ENCODE peak calls at places on chromosomes 12 and 14, in seven cellular contexts. One of them, this sample, is unnamed.

GRCh38 chr12:103881261-103881660 is 40.2 kb upstream of the NT5DC3 start:
- DNase-seq in tibial nerve: no peak
- DNase-seq in NCI-H2171 treated with DMSO at 0.1 percent for 48 hours: no peak
- DNase-seq in C1 segment of cervical spinal cord: no peak
- DNase-seq in activated CD4-positive, alpha-beta T cell treated with anti-CD3 and anti-CD28 coated beads for 4 hours: no peak
- DNase-seq in ELR: no peak
- DNase-seq in upper lobe of right lung: no peak
- DNase-seq in this sample: no peak

GRCh38 chr12:10194160-10194559 is 15.3 kb downstream of the TMEM52B start:
- DNase-seq in tibial nerve: no peak
- DNase-seq in NCI-H2171 treated with DMSO at 0.1 percent for 48 hours: no peak
- DNase-seq in C1 segment of cervical spinal cord: no peak
- DNase-seq in activated CD4-positive, alpha-beta T cell treated with anti-CD3 and anti-CD28 coated beads for 4 hours: no peak
- DNase-seq in ELR: peak
- DNase-seq in upper lobe of right lung: no peak
- DNase-seq in this sample: peak

GRCh38 chr14:56359245-56359644 is 220.4 kb upstream of the TMEM260 start:
- DNase-seq in tibial nerve: no peak
- DNase-seq in NCI-H2171 treated with DMSO at 0.1 percent for 48 hours: no peak
- DNase-seq in C1 segment of cervical spinal cord: no peak
- DNase-seq in activated CD4-positive, alpha-beta T cell treated with anti-CD3 and anti-CD28 coated beads for 4 hours: no peak
- DNase-seq in ELR: no peak
- DNase-seq in upper lobe of right lung: no peak
- DNase-seq in this sample: no peak

GRCh38 chr12:110137786-110138185 is 13.6 kb downstream of the IFT81 start:
- DNase-seq in tibial nerve: no peak
- DNase-seq in NCI-H2171 treated with DMSO at 0.1 percent for 48 hours: no peak
- DNase-seq in C1 segment of cervical spinal cord: no peak
- DNase-seq in activated CD4-positive, alpha-beta T cell treated with anti-CD3 and anti-CD28 coated beads for 4 hours: no peak
- DNase-seq in ELR: no peak
- DNase-seq in upper lobe of right lung: no peak
- DNase-seq in this sample: no peak

GRCh38 chr14:24398298-24398942 is 383 bp upstream of the NYNRIN start:
- DNase-seq in tibial nerve: no peak
- DNase-seq in NCI-H2171 treated with DMSO at 0.1 percent for 48 hours: no peak
- DNase-seq in C1 segment of cervical spinal cord: no peak
- DNase-seq in activated CD4-positive, alpha-beta T cell treated with anti-CD3 and anti-CD28 coated beads for 4 hours: no peak
- DNase-seq in ELR: no peak
- DNase-seq in upper lobe of right lung: no peak
- DNase-seq in this sample: no peak

GRCh38 chr12:69059465-69060457 is 126.8 kb upstream of the CPM start:
- DNase-seq in tibial nerve: no peak
- DNase-seq in NCI-H2171 treated with DMSO at 0.1 percent for 48 hours: no peak
- DNase-seq in C1 segment of cervical spinal cord: no peak
- DNase-seq in activated CD4-positive, alpha-beta T cell treated with anti-CD3 and anti-CD28 coated beads for 4 hours: no peak
- DNase-seq in ELR: peak
- DNase-seq in upper lobe of right lung: no peak
- DNase-seq in this sample: peak

GRCh38 chr12:68609955-68610434 is 704 bp upstream of the RAP1B start:
- DNase-seq in tibial nerve: no peak
- DNase-seq in NCI-H2171 treated with DMSO at 0.1 percent for 48 hours: no peak
- DNase-seq in C1 segment of cervical spinal cord: no peak
- DNase-seq in activated CD4-positive, alpha-beta T cell treated with anti-CD3 and anti-CD28 coated beads for 4 hours: no peak
- DNase-seq in ELR: peak
- DNase-seq in upper lobe of right lung: no peak
- DNase-seq in this sample: peak

GRCh38 chr12:120847392-120848157 is 56.6 kb downstream of the SPPL3 start:
- DNase-seq in tibial nerve: no peak
- DNase-seq in NCI-H2171 treated with DMSO at 0.1 percent for 48 hours: no peak
- DNase-seq in C1 segment of cervical spinal cord: no peak
- DNase-seq in activated CD4-positive, alpha-beta T cell treated with anti-CD3 and anti-CD28 coated beads for 4 hours: no peak
- DNase-seq in ELR: peak
- DNase-seq in upper lobe of right lung: no peak
- DNase-seq in this sample: peak

GRCh38 chr12:111444706-111445310 is 39.1 kb downstream of the SH2B3 start:
- DNase-seq in tibial nerve: no peak
- DNase-seq in NCI-H2171 treated with DMSO at 0.1 percent for 48 hours: no peak
- DNase-seq in C1 segment of cervical spinal cord: peak
- DNase-seq in activated CD4-positive, alpha-beta T cell treated with anti-CD3 and anti-CD28 coated beads for 4 hours: peak
- DNase-seq in ELR: peak
- DNase-seq in upper lobe of right lung: peak
- DNase-seq in this sample: no peak

GRCh38 chr12:94571556-94571955 is 78.8 kb downstream of the TMCC3 start:
- DNase-seq in tibial nerve: no peak
- DNase-seq in NCI-H2171 treated with DMSO at 0.1 percent for 48 hours: no peak
- DNase-seq in C1 segment of cervical spinal cord: no peak
- DNase-seq in activated CD4-positive, alpha-beta T cell treated with anti-CD3 and anti-CD28 coated beads for 4 hours: no peak
- DNase-seq in ELR: peak
- DNase-seq in upper lobe of right lung: no peak
- DNase-seq in this sample: peak

GRCh38 chr14:31877333-31877798 is 199.7 kb upstream of the ARHGAP5 start:
- DNase-seq in tibial nerve: no peak
- DNase-seq in NCI-H2171 treated with DMSO at 0.1 percent for 48 hours: peak
- DNase-seq in C1 segment of cervical spinal cord: no peak
- DNase-seq in activated CD4-positive, alpha-beta T cell treated with anti-CD3 and anti-CD28 coated beads for 4 hours: no peak
- DNase-seq in ELR: no peak
- DNase-seq in upper lobe of right lung: no peak
- DNase-seq in this sample: no peak

GRCh38 chr12:2229661-2230539 is 177.1 kb downstream of the CACNA1C start:
- DNase-seq in tibial nerve: no peak
- DNase-seq in NCI-H2171 treated with DMSO at 0.1 percent for 48 hours: no peak
- DNase-seq in C1 segment of cervical spinal cord: no peak
- DNase-seq in activated CD4-positive, alpha-beta T cell treated with anti-CD3 and anti-CD28 coated beads for 4 hours: no peak
- DNase-seq in ELR: no peak
- DNase-seq in upper lobe of right lung: no peak
- DNase-seq in this sample: no peak

GRCh38 chr12:129331356-129332085 is 478.2 kb downstream of the GLT1D1 start:
- DNase-seq in tibial nerve: no peak
- DNase-seq in NCI-H2171 treated with DMSO at 0.1 percent for 48 hours: no peak
- DNase-seq in C1 segment of cervical spinal cord: no peak
- DNase-seq in activated CD4-positive, alpha-beta T cell treated with anti-CD3 and anti-CD28 coated beads for 4 hours: no peak
- DNase-seq in ELR: no peak
- DNase-seq in upper lobe of right lung: no peak
- DNase-seq in this sample: no peak

GRCh38 chr12:6891637-6892036 is 13.0 kb upstream of the LRRC23 start:
- DNase-seq in tibial nerve: no peak
- DNase-seq in NCI-H2171 treated with DMSO at 0.1 percent for 48 hours: no peak
- DNase-seq in C1 segment of cervical spinal cord: no peak
- DNase-seq in activated CD4-positive, alpha-beta T cell treated with anti-CD3 and anti-CD28 coated beads for 4 hours: no peak
- DNase-seq in ELR: peak
- DNase-seq in upper lobe of right lung: no peak
- DNase-seq in this sample: no peak

GRCh38 chr14:97705976-97706375 is 908.8 kb downstream of the VRK1 start:
- DNase-seq in tibial nerve: no peak
- DNase-seq in NCI-H2171 treated with DMSO at 0.1 percent for 48 hours: no peak
- DNase-seq in C1 segment of cervical spinal cord: no peak
- DNase-seq in activated CD4-positive, alpha-beta T cell treated with anti-CD3 and anti-CD28 coated beads for 4 hours: peak
- DNase-seq in ELR: no peak
- DNase-seq in upper lobe of right lung: no peak
- DNase-seq in this sample: no peak

GRCh38 chr14:100535287-100536131 is 51.7 kb downstream of the BEGAIN start:
- DNase-seq in tibial nerve: peak
- DNase-seq in NCI-H2171 treated with DMSO at 0.1 percent for 48 hours: no peak
- DNase-seq in C1 segment of cervical spinal cord: no peak
- DNase-seq in activated CD4-positive, alpha-beta T cell treated with anti-CD3 and anti-CD28 coated beads for 4 hours: no peak
- DNase-seq in ELR: no peak
- DNase-seq in upper lobe of right lung: peak
- DNase-seq in this sample: no peak

GRCh38 chr12:132194056-132194455 is 49.8 kb downstream of the NOC4L start:
- DNase-seq in tibial nerve: no peak
- DNase-seq in NCI-H2171 treated with DMSO at 0.1 percent for 48 hours: no peak
- DNase-seq in C1 segment of cervical spinal cord: no peak
- DNase-seq in activated CD4-positive, alpha-beta T cell treated with anti-CD3 and anti-CD28 coated beads for 4 hours: no peak
- DNase-seq in ELR: peak
- DNase-seq in upper lobe of right lung: no peak
- DNase-seq in this sample: no peak

GRCh38 chr12:91361864-91362263 is 179.2 kb upstream of the DCN start:
- DNase-seq in tibial nerve: no peak
- DNase-seq in NCI-H2171 treated with DMSO at 0.1 percent for 48 hours: peak
- DNase-seq in C1 segment of cervical spinal cord: no peak
- DNase-seq in activated CD4-positive, alpha-beta T cell treated with anti-CD3 and anti-CD28 coated beads for 4 hours: no peak
- DNase-seq in ELR: peak
- DNase-seq in upper lobe of right lung: no peak
- DNase-seq in this sample: peak

GRCh38 chr12:124616394-124617343 is 49.3 kb upstream of the NCOR2 start:
- DNase-seq in tibial nerve: no peak
- DNase-seq in NCI-H2171 treated with DMSO at 0.1 percent for 48 hours: no peak
- DNase-seq in C1 segment of cervical spinal cord: no peak
- DNase-seq in activated CD4-positive, alpha-beta T cell treated with anti-CD3 and anti-CD28 coated beads for 4 hours: no peak
- DNase-seq in ELR: no peak
- DNase-seq in upper lobe of right lung: peak
- DNase-seq in this sample: no peak

GRCh38 chr12:48925218-48925871 is at the start of gene FKBP11:
- DNase-seq in tibial nerve: peak
- DNase-seq in NCI-H2171 treated with DMSO at 0.1 percent for 48 hours: peak
- DNase-seq in C1 segment of cervical spinal cord: peak
- DNase-seq in activated CD4-positive, alpha-beta T cell treated with anti-CD3 and anti-CD28 coated beads for 4 hours: peak
- DNase-seq in ELR: peak
- DNase-seq in upper lobe of right lung: peak
- DNase-seq in this sample: no peak

GRCh38 chr12:107512391-107512790 is 173.2 kb upstream of the PWP1 start:
- DNase-seq in tibial nerve: no peak
- DNase-seq in NCI-H2171 treated with DMSO at 0.1 percent for 48 hours: no peak
- DNase-seq in C1 segment of cervical spinal cord: no peak
- DNase-seq in activated CD4-positive, alpha-beta T cell treated with anti-CD3 and anti-CD28 coated beads for 4 hours: no peak
- DNase-seq in ELR: no peak
- DNase-seq in upper lobe of right lung: no peak
- DNase-seq in this sample: no peak

GRCh38 chr14:43479751-43480150 is 1027.3 kb downstream of the FSCB start:
- DNase-seq in tibial nerve: no peak
- DNase-seq in NCI-H2171 treated with DMSO at 0.1 percent for 48 hours: no peak
- DNase-seq in C1 segment of cervical spinal cord: no peak
- DNase-seq in activated CD4-positive, alpha-beta T cell treated with anti-CD3 and anti-CD28 coated beads for 4 hours: no peak
- DNase-seq in ELR: no peak
- DNase-seq in upper lobe of right lung: no peak
- DNase-seq in this sample: no peak

GRCh38 chr12:27608890-27609289 is 84.9 kb downstream of the PPFIBP1 start:
- DNase-seq in tibial nerve: no peak
- DNase-seq in NCI-H2171 treated with DMSO at 0.1 percent for 48 hours: no peak
- DNase-seq in C1 segment of cervical spinal cord: no peak
- DNase-seq in activated CD4-positive, alpha-beta T cell treated with anti-CD3 and anti-CD28 coated beads for 4 hours: no peak
- DNase-seq in ELR: no peak
- DNase-seq in upper lobe of right lung: no peak
- DNase-seq in this sample: no peak

GRCh38 chr14:90698379-90698869 is 117.8 kb downstream of the TTC7B start:
- DNase-seq in tibial nerve: peak
- DNase-seq in NCI-H2171 treated with DMSO at 0.1 percent for 48 hours: peak
- DNase-seq in C1 segment of cervical spinal cord: peak
- DNase-seq in activated CD4-positive, alpha-beta T cell treated with anti-CD3 and anti-CD28 coated beads for 4 hours: no peak
- DNase-seq in ELR: no peak
- DNase-seq in upper lobe of right lung: no peak
- DNase-seq in this sample: peak

GRCh38 chr12:88931598-88931997 is 351.3 kb upstream of the KITLG start:
- DNase-seq in tibial nerve: no peak
- DNase-seq in NCI-H2171 treated with DMSO at 0.1 percent for 48 hours: no peak
- DNase-seq in C1 segment of cervical spinal cord: no peak
- DNase-seq in activated CD4-positive, alpha-beta T cell treated with anti-CD3 and anti-CD28 coated beads for 4 hours: no peak
- DNase-seq in ELR: no peak
- DNase-seq in upper lobe of right lung: no peak
- DNase-seq in this sample: peak

GRCh38 chr12:34292736-34293625 is 270.7 kb downstream of the ALG10 start:
- DNase-seq in tibial nerve: no peak
- DNase-seq in NCI-H2171 treated with DMSO at 0.1 percent for 48 hours: no peak
- DNase-seq in C1 segment of cervical spinal cord: no peak
- DNase-seq in activated CD4-positive, alpha-beta T cell treated with anti-CD3 and anti-CD28 coated beads for 4 hours: no peak
- DNase-seq in ELR: no peak
- DNase-seq in upper lobe of right lung: peak
- DNase-seq in this sample: peak

GRCh38 chr12:132619301-132620112 is 931 bp downstream of the P2RX2 start:
- DNase-seq in tibial nerve: no peak
- DNase-seq in NCI-H2171 treated with DMSO at 0.1 percent for 48 hours: no peak
- DNase-seq in C1 segment of cervical spinal cord: no peak
- DNase-seq in activated CD4-positive, alpha-beta T cell treated with anti-CD3 and anti-CD28 coated beads for 4 hours: no peak
- DNase-seq in ELR: no peak
- DNase-seq in upper lobe of right lung: no peak
- DNase-seq in this sample: no peak

GRCh38 chr14:68192935-68193334 is 373.4 kb downstream of the RAD51B start:
- DNase-seq in tibial nerve: no peak
- DNase-seq in NCI-H2171 treated with DMSO at 0.1 percent for 48 hours: no peak
- DNase-seq in C1 segment of cervical spinal cord: no peak
- DNase-seq in activated CD4-positive, alpha-beta T cell treated with anti-CD3 and anti-CD28 coated beads for 4 hours: no peak
- DNase-seq in ELR: no peak
- DNase-seq in upper lobe of right lung: no peak
- DNase-seq in this sample: no peak

GRCh38 chr12:127984386-127985055 is 282.4 kb upstream of the TMEM132C start:
- DNase-seq in tibial nerve: no peak
- DNase-seq in NCI-H2171 treated with DMSO at 0.1 percent for 48 hours: no peak
- DNase-seq in C1 segment of cervical spinal cord: no peak
- DNase-seq in activated CD4-positive, alpha-beta T cell treated with anti-CD3 and anti-CD28 coated beads for 4 hours: no peak
- DNase-seq in ELR: peak
- DNase-seq in upper lobe of right lung: no peak
- DNase-seq in this sample: peak

GRCh38 chr12:18551703-18552102 is 186.1 kb downstream of the PLCZ1 start:
- DNase-seq in tibial nerve: no peak
- DNase-seq in NCI-H2171 treated with DMSO at 0.1 percent for 48 hours: no peak
- DNase-seq in C1 segment of cervical spinal cord: no peak
- DNase-seq in activated CD4-positive, alpha-beta T cell treated with anti-CD3 and anti-CD28 coated beads for 4 hours: no peak
- DNase-seq in ELR: no peak
- DNase-seq in upper lobe of right lung: no peak
- DNase-seq in this sample: no peak

GRCh38 chr14:66233571-66233970 is 252.6 kb upstream of the CCDC196 start:
- DNase-seq in tibial nerve: no peak
- DNase-seq in NCI-H2171 treated with DMSO at 0.1 percent for 48 hours: peak
- DNase-seq in C1 segment of cervical spinal cord: no peak
- DNase-seq in activated CD4-positive, alpha-beta T cell treated with anti-CD3 and anti-CD28 coated beads for 4 hours: no peak
- DNase-seq in ELR: no peak
- DNase-seq in upper lobe of right lung: no peak
- DNase-seq in this sample: no peak